ENCODE peak calls at places on chromosomes 12 and 14, in seven cellular contexts. J is mesendoderm, P is H9, V is IMR-90, Z is mesenchymal stem cell, A is neuronal stem cell, T is trophoblast cell. K is an unnamed sample.

GRCh38 chr12:111789779-111790178 is 23.0 kb downstream of the ALDH2 start:
- DNase-seq in V (no peak), Z (no peak), A (no peak), T (no peak), J (no peak), P (no peak), K (no peak)

GRCh38 chr12:115261691-115262398 is 577.9 kb upstream of the TBX3 start:
- DNase-seq in Z (peak; percentile 58), T (peak; percentile 2), V (peak; percentile 10), P (no peak), A (no peak), J (peak; percentile 95), K (no peak)

GRCh38 chr12:98653866-98654493 is 8.9 kb downstream of the APAF1 start:
- DNase-seq in J (peak; percentile 59), V (peak; percentile 70), T (peak; percentile 71), Z (peak; percentile 73), A (peak; percentile 11), P (no peak), K (no peak)

GRCh38 chr14:101076451-101077220 is 173.1 kb upstream of the RTL1 start:
- DNase-seq in T (no peak), Z (no peak), V (no peak), A (no peak), P (no peak), J (no peak), K (no peak)

GRCh38 chr12:108063192-108063591 is 65.9 kb upstream of the WSCD2 start:
- DNase-seq in J (peak; percentile 66), Z (no peak), V (no peak), A (peak; percentile 27), T (peak; percentile 13), P (no peak), K (no peak)

GRCh38 chr12:22234561-22234960 is 99.9 kb downstream of the ST8SIA1 start:
- DNase-seq in T (no peak), Z (no peak), A (no peak), P (no peak), J (no peak), V (peak; percentile 69), K (no peak)

GRCh38 chr12:100908501-100908900 is 113.9 kb downstream of the ANO4 start:
- DNase-seq in V (peak; percentile 88), Z (peak; percentile 90), A (no peak), P (no peak), T (peak; percentile 20), J (no peak), K (no peak)

GRCh38 chr14:91047174-91047753 is 13.2 kb downstream of the RPS6KA5 start:
- DNase-seq in V (no peak), A (no peak), T (peak; percentile 2), P (no peak), J (peak; percentile 49), Z (no peak), K (no peak)

GRCh38 chr12:111748195-111748803 is 18.4 kb upstream of the ALDH2 start:
- DNase-seq in P (no peak), J (no peak), Z (no peak), A (no peak), V (no peak), T (no peak), K (no peak)

GRCh38 chr12:50842637-50843493 is at the start of gene TMPRSS12:
- DNase-seq in A (no peak), J (peak; percentile 79), P (peak; percentile 94), V (no peak), T (peak; percentile 94), Z (no peak), K (peak; percentile 60)

GRCh38 chr12:110636516-110636915 is 22.6 kb downstream of the TCTN1 start:
- DNase-seq in V (no peak), J (no peak), A (no peak), Z (no peak), T (no peak), P (no peak), K (no peak)
- H3K4me2 ChIP-seq in V (no peak overlapping the region), J (no peak overlapping the region), A (no peak overlapping the region), Z (no peak overlapping the region), T (no peak overlapping the region), P (no peak overlapping the region), K (no peak overlapping the region)

DNA sequence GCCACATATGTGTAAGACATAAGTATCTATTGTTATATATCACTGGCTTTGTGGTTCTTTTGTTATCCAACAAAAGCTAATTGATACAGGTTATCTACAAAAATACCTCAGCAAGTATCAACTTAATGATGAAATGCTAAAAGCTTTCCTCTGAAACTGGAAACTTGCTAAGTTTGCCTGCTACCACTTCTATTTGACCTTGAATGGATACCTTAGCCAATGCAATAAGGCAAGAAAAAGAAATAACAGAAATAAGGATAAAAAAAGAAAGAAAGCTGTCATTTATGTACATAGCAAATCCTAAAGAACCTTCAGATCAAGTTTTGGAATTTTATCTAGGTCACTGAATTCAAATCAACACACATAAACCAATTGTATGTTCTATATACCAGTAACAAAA is 35.5 kb upstream of the RASSF3 start:
- DNase-seq in P (no peak), T (no peak), J (no peak), V (no peak), Z (no peak), A (no peak), K (no peak)
- H3K79me1 ChIP-seq in P (no peaks in the 10 kb centered on the region), T (no peaks in the 10 kb centered on the region), J (no peaks in the 10 kb centered on the region), V (no peaks in the 10 kb centered on the region), Z (no peaks in the 10 kb centered on the region), A (no peaks in the 10 kb centered on the region), K (no peaks in the 10 kb centered on the region)

GRCh38 chr12:1798734-1799067 is 21.7 kb upstream of the LRTM2 start:
- DNase-seq in J (no peak), P (no peak), V (no peak), T (no peak), A (no peak), Z (no peak), K (no peak)
- H3K4me2 ChIP-seq in J (no peak overlapping the region), P (no peak overlapping the region), V (no peak overlapping the region), T (no peak overlapping the region), A (no peak overlapping the region), Z (no peak overlapping the region), K (no peak overlapping the region)

GRCh38 chr12:30837595-30837994 is 82.8 kb upstream of the CAPRIN2 start:
- DNase-seq in Z (no peak), J (no peak), P (peak; percentile 30), V (no peak), T (no peak), A (no peak), K (no peak)
- H3K79me1 ChIP-seq in Z (no peaks in the 10 kb centered on the region), J (no peaks in the 10 kb centered on the region), P (no peaks in the 10 kb centered on the region), V (no peaks in the 10 kb centered on the region), T (no peaks in the 10 kb centered on the region), A (no peaks in the 10 kb centered on the region), K (no peaks in the 10 kb centered on the region)

GRCh38 chr14:48670939-48671338 is 915.2 kb downstream of the RPS29 start:
- DNase-seq in J (no peak), Z (no peak), A (no peak), V (no peak), P (no peak), T (no peak), K (no peak)

GRCh38 chr14:48665077-48665784 is 920.9 kb downstream of the RPS29 start:
- DNase-seq in J (no peak), Z (no peak), A (no peak), P (no peak), T (peak; percentile 9), V (peak; percentile 52), K (no peak)
- H3K4me2 ChIP-seq in J (no peak overlapping the region), Z (no peak overlapping the region), A (no peak overlapping the region), P (no peak overlapping the region), T (no peak overlapping the region), V (peak overlapping the region; percentile 61), K (no peak overlapping the region)